ENCODE peak calls at places on chromosomes 16 and 17, in four cellular contexts. One of them, this sample, is unnamed. For H3K4me1, the result is how much of the 10 kb centered on the place peaks cover.

GRCh38 chr16:54165174-54165911 is 121.2 kb downstream of the IRX3 start:
- DNase-seq in CD8-positive, alpha-beta memory T cell: no peak
- DNase-seq in fibroblast of lung: no peak
- DNase-seq in pancreas: no peak
- DNase-seq in this sample: no peak

GRCh38 chr17:44360826-44361225 is 2.8 kb downstream of the FAM171A2 start:
- DNase-seq in CD8-positive, alpha-beta memory T cell: no peak
- DNase-seq in fibroblast of lung: peak
- DNase-seq in pancreas: no peak
- DNase-seq in this sample: no peak

GRCh38 chr16:88552166-88552565 is 18.0 kb upstream of the ZC3H18 start:
- DNase-seq in CD8-positive, alpha-beta memory T cell: no peak
- DNase-seq in fibroblast of lung: no peak
- DNase-seq in pancreas: no peak
- DNase-seq in this sample: no peak

GRCh38 chr16:2329532-2329931 is 11.0 kb downstream of the ABCA3 start:
- DNase-seq in CD8-positive, alpha-beta memory T cell: no peak
- DNase-seq in fibroblast of lung: no peak
- DNase-seq in pancreas: no peak
- DNase-seq in this sample: no peak

GRCh38 chr16:62882552-62883221 is 846.4 kb upstream of the CDH8 start:
- DNase-seq in CD8-positive, alpha-beta memory T cell: no peak
- DNase-seq in fibroblast of lung: no peak
- DNase-seq in pancreas: no peak
- DNase-seq in this sample: no peak

GRCh38 chr17:75753514-75754377 is 11.2 kb downstream of the GALK1 start:
- DNase-seq in CD8-positive, alpha-beta memory T cell: peak
- DNase-seq in fibroblast of lung: peak
- DNase-seq in pancreas: peak
- DNase-seq in this sample: peak

GRCh38 chr17:39527220-39527813 is 66.0 kb downstream of the CDK12 start:
- DNase-seq in CD8-positive, alpha-beta memory T cell: no peak
- DNase-seq in fibroblast of lung: peak
- DNase-seq in pancreas: no peak
- DNase-seq in this sample: no peak

GRCh38 chr16:89921699-89922476 is 1.3 kb upstream of the TUBB3 start:
- DNase-seq in CD8-positive, alpha-beta memory T cell: no peak
- DNase-seq in fibroblast of lung: peak
- DNase-seq in pancreas: no peak
- DNase-seq in this sample: no peak

GRCh38 chr17:82097187-82097918 is 683 bp downstream of the FASN start:
- DNase-seq in CD8-positive, alpha-beta memory T cell: no peak
- DNase-seq in fibroblast of lung: peak
- DNase-seq in pancreas: peak
- DNase-seq in this sample: peak

GRCh38 chr17:2034806-2035548 is 5.0 kb downstream of the DPH1 start:
- DNase-seq in CD8-positive, alpha-beta memory T cell: no peak
- DNase-seq in fibroblast of lung: peak
- DNase-seq in pancreas: no peak
- DNase-seq in this sample: no peak

GRCh38 chr16:57301126-57301817 is 16.8 kb upstream of the PLLP start:
- DNase-seq in CD8-positive, alpha-beta memory T cell: no peak
- DNase-seq in fibroblast of lung: no peak
- DNase-seq in pancreas: no peak
- DNase-seq in this sample: no peak

DNA sequence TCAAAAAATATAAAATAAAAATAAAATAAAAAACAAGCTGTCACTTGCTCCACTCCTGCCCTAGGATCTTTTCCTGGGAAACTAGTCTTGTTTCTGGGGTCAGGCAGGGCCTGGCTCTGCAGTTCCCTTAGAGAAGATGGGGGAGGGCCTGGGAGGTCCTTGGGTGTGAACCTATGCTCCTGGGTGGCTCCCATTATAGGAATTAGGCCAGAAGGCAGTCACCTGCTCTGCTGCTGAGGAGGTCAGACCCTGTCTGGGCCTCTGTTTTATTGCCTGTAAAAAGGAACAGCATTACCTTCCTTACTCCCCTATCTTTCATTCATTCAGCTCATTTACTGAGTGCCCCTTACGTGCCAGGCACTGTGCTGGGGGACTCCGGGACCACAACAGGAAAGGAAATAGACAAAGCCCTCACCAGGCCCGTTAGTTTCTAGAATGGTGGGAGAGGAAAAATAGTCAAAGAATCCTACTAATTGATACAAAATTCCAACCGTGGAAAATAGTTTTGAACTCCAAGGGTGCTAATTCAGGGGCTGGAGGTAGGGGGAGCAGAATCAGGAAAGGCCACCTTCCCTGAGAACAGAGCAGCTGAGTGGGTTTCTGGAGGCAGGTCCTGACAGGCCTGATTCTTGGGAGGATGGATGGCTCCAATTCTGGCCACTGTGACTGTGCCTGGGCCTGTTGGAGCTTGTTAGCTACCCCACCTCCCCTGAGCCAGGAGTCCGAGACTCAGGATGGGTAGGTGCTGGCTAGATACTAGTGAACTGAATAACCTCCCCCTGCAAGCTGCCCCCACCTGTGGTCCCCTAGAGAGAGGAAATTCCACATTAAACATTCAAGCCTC is 1.3 kb upstream of the SLC46A1 start:
- DNase-seq in CD8-positive, alpha-beta memory T cell: no peak
- DNase-seq in fibroblast of lung: no peak
- DNase-seq in pancreas: no peak
- DNase-seq in this sample: no peak
- H3K4me1 ChIP-seq in CD8-positive, alpha-beta memory T cell: under half
- H3K4me1 ChIP-seq in fibroblast of lung: under half
- H3K4me1 ChIP-seq in pancreas: under half
- H3K4me1 ChIP-seq in this sample: under half

GRCh38 chr17:16190703-16191360 is 24.5 kb downstream of the NCOR1 start:
- DNase-seq in CD8-positive, alpha-beta memory T cell: no peak
- DNase-seq in fibroblast of lung: no peak
- DNase-seq in pancreas: no peak
- DNase-seq in this sample: no peak
- H3K4me1 ChIP-seq in CD8-positive, alpha-beta memory T cell: under half
- H3K4me1 ChIP-seq in fibroblast of lung: under half
- H3K4me1 ChIP-seq in pancreas: under half
- H3K4me1 ChIP-seq in this sample: under half

GRCh38 chr17:16464001-16464640 is 27.9 kb downstream of the LRRC75A start:
- DNase-seq in CD8-positive, alpha-beta memory T cell: no peak
- DNase-seq in fibroblast of lung: no peak
- DNase-seq in pancreas: no peak
- DNase-seq in this sample: no peak

GRCh38 chr17:16461606-16461866 is 30.5 kb downstream of the LRRC75A start:
- DNase-seq in CD8-positive, alpha-beta memory T cell: no peak
- DNase-seq in fibroblast of lung: no peak
- DNase-seq in pancreas: no peak
- DNase-seq in this sample: no peak

GRCh38 chr17:16462070-16462864 is 29.7 kb downstream of the LRRC75A start:
- DNase-seq in CD8-positive, alpha-beta memory T cell: no peak
- DNase-seq in fibroblast of lung: no peak
- DNase-seq in pancreas: no peak
- DNase-seq in this sample: no peak

GRCh38 chr17:16464641-16465312 is 27.2 kb downstream of the LRRC75A start:
- DNase-seq in CD8-positive, alpha-beta memory T cell: no peak
- DNase-seq in fibroblast of lung: no peak
- DNase-seq in pancreas: no peak
- DNase-seq in this sample: no peak

GRCh38 chr17:16463341-16464000 is 28.5 kb downstream of the LRRC75A start:
- DNase-seq in CD8-positive, alpha-beta memory T cell: no peak
- DNase-seq in fibroblast of lung: peak
- DNase-seq in pancreas: peak
- DNase-seq in this sample: no peak
- H3K4me1 ChIP-seq in CD8-positive, alpha-beta memory T cell: under half
- H3K4me1 ChIP-seq in fibroblast of lung: under half
- H3K4me1 ChIP-seq in pancreas: under half
- H3K4me1 ChIP-seq in this sample: under half

GRCh38 chr17:66507103-66507923 is 204.9 kb downstream of the PRKCA start:
- DNase-seq in CD8-positive, alpha-beta memory T cell: no peak
- DNase-seq in fibroblast of lung: peak
- DNase-seq in pancreas: no peak
- DNase-seq in this sample: no peak

GRCh38 chr17:66509913-66510312 is 207.5 kb downstream of the PRKCA start:
- DNase-seq in CD8-positive, alpha-beta memory T cell: no peak
- DNase-seq in fibroblast of lung: no peak
- DNase-seq in pancreas: no peak
- DNase-seq in this sample: no peak

GRCh38 chr17:66507982-66508760 is 205.8 kb downstream of the PRKCA start:
- DNase-seq in CD8-positive, alpha-beta memory T cell: no peak
- DNase-seq in fibroblast of lung: peak
- DNase-seq in pancreas: no peak
- DNase-seq in this sample: no peak

GRCh38 chr17:66508896-66509843 is 206.8 kb downstream of the PRKCA start:
- DNase-seq in CD8-positive, alpha-beta memory T cell: no peak
- DNase-seq in fibroblast of lung: peak
- DNase-seq in pancreas: peak
- DNase-seq in this sample: peak

GRCh38 chr17:66506641-66507040 is 204.2 kb downstream of the PRKCA start:
- DNase-seq in CD8-positive, alpha-beta memory T cell: no peak
- DNase-seq in fibroblast of lung: peak
- DNase-seq in pancreas: no peak
- DNase-seq in this sample: no peak
- H3K4me1 ChIP-seq in CD8-positive, alpha-beta memory T cell: under half
- H3K4me1 ChIP-seq in fibroblast of lung: under half
- H3K4me1 ChIP-seq in pancreas: under half
- H3K4me1 ChIP-seq in this sample: under half

DNA sequence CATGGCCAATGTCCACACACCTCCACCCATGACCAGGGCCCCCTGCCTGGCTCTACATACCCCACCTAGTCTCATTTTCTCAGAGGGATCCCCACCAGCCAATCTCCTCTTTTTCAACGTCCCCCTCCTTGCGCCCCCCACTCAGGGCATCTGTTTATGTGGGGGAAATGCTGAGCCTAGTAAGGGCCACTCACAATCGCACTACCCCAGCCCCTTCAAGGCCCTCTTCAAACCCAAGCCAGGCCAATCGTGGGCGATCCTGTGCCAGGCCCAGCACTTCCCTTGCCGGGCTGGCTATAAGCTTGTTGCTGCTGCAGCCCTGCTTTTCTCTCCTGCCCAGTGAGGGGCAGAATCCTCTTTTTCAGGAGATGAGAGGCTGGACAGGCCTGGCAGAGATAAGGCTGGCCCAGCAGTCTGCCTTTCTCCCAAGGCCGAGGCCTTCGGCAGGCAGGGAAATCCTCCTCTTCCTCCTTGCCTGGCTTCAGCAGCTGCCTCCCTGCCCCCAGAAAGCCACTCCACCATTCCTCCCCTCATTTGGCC is 16.1 kb downstream of the HSD11B2 start:
- DNase-seq in CD8-positive, alpha-beta memory T cell: no peak
- DNase-seq in fibroblast of lung: no peak
- DNase-seq in pancreas: no peak
- DNase-seq in this sample: no peak
- H3K4me1 ChIP-seq in CD8-positive, alpha-beta memory T cell: under half
- H3K4me1 ChIP-seq in fibroblast of lung: under half
- H3K4me1 ChIP-seq in pancreas: under half
- H3K4me1 ChIP-seq in this sample: under half

DNA sequence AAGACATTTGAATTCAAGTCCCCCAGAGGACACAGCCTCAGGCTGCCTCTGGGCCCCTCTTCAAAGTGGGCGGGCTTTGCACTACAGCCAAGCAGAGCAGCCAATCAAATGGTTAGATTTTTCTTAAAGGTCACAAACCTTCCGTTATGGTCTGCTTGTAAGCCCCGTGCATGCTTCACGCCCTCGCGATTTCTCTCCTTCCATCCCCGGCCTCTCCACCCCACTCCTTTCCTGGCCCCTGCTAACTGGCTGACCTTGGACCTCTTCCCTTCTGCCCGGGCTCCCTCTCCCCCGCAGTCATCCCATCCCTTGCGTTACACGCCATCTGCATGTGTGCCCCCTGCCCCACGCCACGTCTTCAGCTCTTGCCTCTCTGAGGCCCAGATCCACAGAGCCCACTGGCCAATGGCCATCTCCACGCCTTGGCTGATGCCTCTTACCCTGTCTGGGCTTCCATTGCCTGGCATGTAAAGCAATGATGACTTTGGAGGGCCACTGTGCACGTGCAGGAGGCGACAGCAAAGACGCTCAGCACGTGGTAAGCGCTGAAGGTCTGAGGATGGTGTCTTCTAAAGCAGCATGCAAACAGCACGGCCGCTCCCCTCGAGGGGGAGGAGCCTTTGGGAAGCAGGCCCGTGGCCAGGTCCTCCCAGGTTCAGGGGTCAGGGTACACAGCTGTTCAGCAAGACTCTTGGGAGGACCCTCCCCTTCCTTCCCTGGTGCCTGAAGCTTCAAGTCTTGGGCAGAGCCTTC is 86.8 kb downstream of the ZDHHC7 start:
- DNase-seq in CD8-positive, alpha-beta memory T cell: no peak
- DNase-seq in fibroblast of lung: peak
- DNase-seq in pancreas: no peak
- DNase-seq in this sample: no peak
- H3K4me1 ChIP-seq in CD8-positive, alpha-beta memory T cell: under half
- H3K4me1 ChIP-seq in fibroblast of lung: under half
- H3K4me1 ChIP-seq in pancreas: under half
- H3K4me1 ChIP-seq in this sample: under half

GRCh38 chr16:81706327-81707295 is 72.5 kb upstream of the PLCG2 start:
- DNase-seq in CD8-positive, alpha-beta memory T cell: no peak
- DNase-seq in fibroblast of lung: no peak
- DNase-seq in pancreas: no peak
- DNase-seq in this sample: no peak
- H3K4me1 ChIP-seq in CD8-positive, alpha-beta memory T cell: under half
- H3K4me1 ChIP-seq in fibroblast of lung: under half
- H3K4me1 ChIP-seq in pancreas: under half
- H3K4me1 ChIP-seq in this sample: under half

GRCh38 chr17:40793800-40794199 is 6.0 kb downstream of the KRT28 start:
- DNase-seq in CD8-positive, alpha-beta memory T cell: no peak
- DNase-seq in fibroblast of lung: no peak
- DNase-seq in pancreas: no peak
- DNase-seq in this sample: no peak

GRCh38 chr17:40794466-40794865 is 5.3 kb downstream of the KRT28 start:
- DNase-seq in CD8-positive, alpha-beta memory T cell: no peak
- DNase-seq in fibroblast of lung: no peak
- DNase-seq in pancreas: no peak
- DNase-seq in this sample: no peak

GRCh38 chr17:40791808-40792436 is 7.8 kb downstream of the KRT28 start:
- DNase-seq in CD8-positive, alpha-beta memory T cell: no peak
- DNase-seq in fibroblast of lung: peak
- DNase-seq in pancreas: no peak
- DNase-seq in this sample: no peak

GRCh38 chr17:40796846-40797245 is 2.9 kb downstream of the KRT28 start:
- DNase-seq in CD8-positive, alpha-beta memory T cell: no peak
- DNase-seq in fibroblast of lung: no peak
- DNase-seq in pancreas: no peak
- DNase-seq in this sample: no peak

GRCh38 chr17:40795019-40795667 is 4.6 kb downstream of the KRT28 start:
- DNase-seq in CD8-positive, alpha-beta memory T cell: no peak
- DNase-seq in fibroblast of lung: no peak
- DNase-seq in pancreas: no peak
- DNase-seq in this sample: no peak
- H3K4me1 ChIP-seq in CD8-positive, alpha-beta memory T cell: under half
- H3K4me1 ChIP-seq in fibroblast of lung: under half
- H3K4me1 ChIP-seq in pancreas: under half
- H3K4me1 ChIP-seq in this sample: under half